ENCODE peak calls at places on chromosome 12, in six cellular contexts. U, L, I, D, Q and M are unnamed samples.

GRCh38 chr12:106392746-106393145 is 35.2 kb downstream of the POLR3B start:
- DNase-seq in D (no peak), U (no peak), I (no peak), L (no peak), Q (no peak), M (no peak)

GRCh38 chr12:20423557-20423956 is 55.2 kb downstream of the PDE3A start:
- DNase-seq in Q (no peak), L (no peak), I (no peak), D (no peak), U (no peak), M (peak)

GRCh38 chr12:16330554-16330953 is 16.9 kb upstream of the MGST1 start:
- DNase-seq in L (no peak), Q (no peak), I (no peak), D (no peak), U (no peak), M (no peak)

GRCh38 chr12:116150452-116150851 is 127.0 kb downstream of the MED13L start:
- DNase-seq in Q (no peak), D (no peak), L (no peak), U (no peak), I (no peak), M (no peak)

GRCh38 chr12:131829351-131829794 is 1.2 kb downstream of the MMP17 start:
- DNase-seq in U (no peak), L (no peak), D (no peak), Q (no peak), I (no peak), M (no peak)

GRCh38 chr12:80195143-80195726 is 95.9 kb downstream of the OTOGL start:
- DNase-seq in I (no peak), Q (no peak), L (peak), U (no peak), D (no peak), M (peak)

GRCh38 chr12:45292486-45293195 is 76.7 kb downstream of the ANO6 start:
- DNase-seq in Q (no peak), I (no peak), D (no peak), L (no peak), U (no peak), M (no peak)

GRCh38 chr12:83817730-83818129 is 1094.9 kb downstream of the SLC6A15 start:
- DNase-seq in L (no peak), D (no peak), I (no peak), Q (no peak), U (no peak), M (no peak)

GRCh38 chr12:19299765-19300164 is 139.5 kb upstream of the AEBP2 start:
- DNase-seq in L (no peak), Q (no peak), U (no peak), I (no peak), D (no peak), M (no peak)

GRCh38 chr12:100153131-100153530 is 10.5 kb upstream of the BLTP3B start:
- DNase-seq in I (no peak), Q (no peak), D (no peak), L (no peak), U (no peak), M (no peak)

GRCh38 chr12:100151769-100152168 is 9.1 kb upstream of the BLTP3B start:
- DNase-seq in Q (no peak), U (no peak), D (no peak), L (no peak), I (no peak), M (peak)

GRCh38 chr12:100157427-100157821 is 14.8 kb upstream of the BLTP3B start:
- DNase-seq in L (no peak), I (no peak), D (no peak), U (no peak), Q (no peak), M (no peak)

GRCh38 chr12:100156731-100157426 is 14.2 kb upstream of the BLTP3B start:
- DNase-seq in L (no peak), Q (no peak), I (no peak), U (no peak), D (no peak), M (no peak)

GRCh38 chr12:100154472-100155247 is 12.0 kb upstream of the BLTP3B start:
- DNase-seq in D (no peak), Q (peak), I (peak), L (peak), U (peak), M (peak)
- TF ChIP-seq CREB1 in D (no peak), Q (no peak), I (no peak), L (no peak), U (no peak), M (no peak)

GRCh38 chr12:77842430-77842829 is 11.7 kb downstream of the NAV3 start:
- DNase-seq in L (peak), I (no peak), D (no peak), Q (no peak), U (no peak), M (no peak)
- TF ChIP-seq CREB1 in L (no peak), I (no peak), D (no peak), Q (no peak), U (no peak), M (no peak)

DNA sequence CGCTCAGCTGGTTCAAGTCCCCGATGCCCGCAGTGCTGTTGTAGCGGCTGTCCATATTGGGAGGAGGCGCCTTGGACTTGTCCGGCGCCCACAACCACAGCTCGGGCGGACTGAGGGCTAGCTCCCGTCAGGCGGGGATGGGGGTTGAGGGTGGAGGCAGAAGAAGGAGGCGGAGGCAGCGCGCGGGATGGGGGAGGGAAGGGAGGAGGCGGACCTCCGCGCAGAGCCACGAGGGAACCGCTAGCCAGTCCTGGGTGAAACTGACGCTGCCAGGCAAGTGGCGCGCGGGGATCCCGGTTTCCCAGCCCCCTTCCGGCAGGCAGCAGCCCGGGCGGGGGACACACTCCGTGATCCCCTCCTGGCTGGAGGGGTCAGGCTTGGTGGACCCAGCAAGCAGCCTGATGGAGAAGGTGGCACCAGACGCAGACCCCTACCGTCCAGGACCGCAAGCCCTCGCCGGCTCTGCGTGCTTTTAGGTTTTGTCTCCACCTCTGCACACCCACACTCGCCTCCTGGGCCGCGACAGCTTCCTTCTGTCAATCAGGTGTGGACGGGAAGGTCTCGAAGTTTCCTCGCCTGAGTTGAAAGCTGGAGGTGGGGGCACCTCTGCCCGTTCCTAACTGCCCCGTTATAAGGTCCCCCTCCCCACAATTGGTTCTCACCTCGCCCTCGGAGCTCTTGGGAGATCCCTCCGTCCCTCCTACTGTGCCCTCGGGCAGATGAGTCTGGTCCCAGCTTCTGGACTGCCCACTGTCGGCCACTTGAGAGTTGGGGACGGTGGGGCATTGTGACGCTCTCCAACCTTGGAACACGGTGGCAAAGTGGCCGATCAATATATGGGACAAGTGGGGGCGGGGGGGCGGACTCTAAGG is at the start of gene CPNE8:
- DNase-seq in U (peak), I (peak), L (no peak), Q (no peak), D (peak), M (peak)
- TF ChIP-seq CREB1 in U (no peak), I (no peak), L (no peak), Q (no peak), D (no peak), M (no peak)

GRCh38 chr12:6863586-6864321 is 3.6 kb upstream of the TPI1 start:
- DNase-seq in Q (no peak), U (no peak), I (no peak), L (no peak), D (no peak), M (no peak)
- TF ChIP-seq CREB1 in Q (no peak), U (no peak), I (no peak), L (no peak), D (no peak), M (no peak)

GRCh38 chr12:67671419-67671818 is 22.9 kb downstream of the DYRK2 start:
- DNase-seq in I (no peak), L (no peak), Q (no peak), D (no peak), U (no peak), M (no peak)
- TF ChIP-seq CREB1 in I (no peak), L (no peak), Q (no peak), D (no peak), U (no peak), M (no peak)

GRCh38 chr12:129776977-129777667 is 126.7 kb downstream of the TMEM132D start:
- DNase-seq in I (no peak), D (no peak), L (no peak), U (no peak), Q (no peak), M (no peak)
- TF ChIP-seq CREB1 in I (no peak), D (no peak), L (no peak), U (no peak), Q (no peak), M (no peak)

GRCh38 chr12:7058850-7059249 is 1.7 kb upstream of the C1S start:
- DNase-seq in U (no peak), D (no peak), Q (no peak), L (no peak), I (no peak), M (no peak)

GRCh38 chr12:7059780-7060179 is 738 bp upstream of the C1S start:
- DNase-seq in U (no peak), Q (no peak), D (no peak), L (no peak), I (no peak), M (no peak)

GRCh38 chr12:7060353-7060954 is at the start of gene C1S:
- DNase-seq in D (no peak), Q (peak), U (peak), L (peak), I (peak), M (peak)

GRCh38 chr12:7061596-7061995 is 1.1 kb downstream of the C1S start:
- DNase-seq in L (peak), I (no peak), Q (no peak), D (no peak), U (no peak), M (no peak)

GRCh38 chr12:7061138-7061537 is 620 bp downstream of the C1S start:
- DNase-seq in D (no peak), L (no peak), Q (no peak), U (no peak), I (no peak), M (peak)
- TF ChIP-seq CREB1 in D (no peak), L (no peak), Q (no peak), U (no peak), I (no peak), M (no peak)

GRCh38 chr12:108701779-108702435 is 29.4 kb downstream of the CORO1C start:
- DNase-seq in Q (no peak), D (no peak), L (no peak), U (no peak), I (no peak), M (no peak)
- TF ChIP-seq CREB1 in Q (no peak), D (no peak), L (no peak), U (no peak), I (no peak), M (no peak)